ENCODE peak calls at places on chromosomes 2 and 18, in six cellular contexts. F, P, K, G, R and M are unnamed samples. For H3K4me1, the result is how much of the 10 kb centered on the place peaks cover.

GRCh38 chr2:5368263-5368662 is 323.9 kb upstream of the SOX11 start:
- DNase-seq in P (no peak), F (no peak), R (no peak), K (no peak), G (no peak), M (no peak)

GRCh38 chr2:234763051-234763909 is 188.5 kb upstream of the SH3BP4 start:
- DNase-seq in R (peak), K (peak), G (no peak), P (no peak), F (no peak), M (no peak)

GRCh38 chr2:219443697-219444023 is 9.0 kb downstream of the SPEG start:
- DNase-seq in G (no peak), K (no peak), R (no peak), F (no peak), P (no peak), M (no peak)

GRCh38 chr2:67574230-67574629 is 177.1 kb downstream of the ETAA1 start:
- DNase-seq in R (no peak), G (no peak), F (no peak), K (peak), P (no peak), M (no peak)

GRCh38 chr2:56230171-56230570 is 46.4 kb downstream of the CCDC85A start:
- DNase-seq in F (no peak), K (no peak), P (no peak), R (no peak), G (no peak), M (no peak)

GRCh38 chr2:196442211-196442610 is 197.3 kb upstream of the CCDC150 start:
- DNase-seq in R (no peak), K (no peak), P (no peak), F (no peak), G (no peak), M (no peak)

GRCh38 chr18:59783138-59783537 is 85.9 kb upstream of the CCBE1 start:
- DNase-seq in R (no peak), F (no peak), K (peak), P (no peak), G (no peak), M (no peak)

GRCh38 chr2:237354930-237355329 is 59.0 kb downstream of the COL6A3 start:
- DNase-seq in K (peak), P (no peak), G (no peak), R (no peak), F (no peak), M (no peak)

GRCh38 chr18:79484661-79485621 is 89.2 kb downstream of the NFATC1 start:
- DNase-seq in R (peak), F (peak), P (peak), G (peak), K (peak), M (peak)

GRCh38 chr2:230865766-230866703 is 1.3 kb downstream of the ITM2C start:
- DNase-seq in K (no peak), P (peak), F (no peak), G (no peak), R (no peak), M (peak)

GRCh38 chr18:52288403-52289004 is 51.5 kb upstream of the DCC start:
- DNase-seq in K (no peak), R (no peak), G (no peak), F (no peak), P (peak), M (peak)

GRCh38 chr2:209772316-209772715 is 684 bp downstream of the UNC80 start:
- DNase-seq in R (no peak), G (no peak), F (no peak), P (no peak), K (no peak), M (no peak)

GRCh38 chr2:218648473-218649100 is 10.8 kb downstream of the ZNF142 start:
- DNase-seq in P (peak), G (no peak), R (no peak), F (no peak), K (peak), M (peak)

GRCh38 chr2:201452058-201452736 is 657 bp downstream of the STRADB start:
- DNase-seq in R (peak), K (peak), G (no peak), P (no peak), F (no peak), M (no peak)

GRCh38 chr18:51361130-51361860 is 163.8 kb upstream of the MEX3C start:
- DNase-seq in F (no peak), R (peak), G (no peak), P (no peak), K (no peak), M (no peak)

GRCh38 chr2:144370937-144371584 is 148.9 kb downstream of the ZEB2 start:
- DNase-seq in G (no peak), F (no peak), R (no peak), K (peak), P (no peak), M (no peak)

GRCh38 chr18:75105551-75106254 is 103.2 kb downstream of the PTGR3 start:
- DNase-seq in R (no peak), K (no peak), G (no peak), P (no peak), F (no peak), M (no peak)

GRCh38 chr2:204357175-204357695 is 188.0 kb upstream of the PARD3B start:
- DNase-seq in P (no peak), F (no peak), G (no peak), R (no peak), K (no peak), M (no peak)

GRCh38 chr2:48849770-48850169 is 94.2 kb upstream of the LHCGR start:
- DNase-seq in P (no peak), F (no peak), G (no peak), K (peak), R (no peak), M (no peak)

GRCh38 chr2:181304011-181304844 is 153.0 kb upstream of the ITGA4 start:
- DNase-seq in F (no peak), R (no peak), K (no peak), P (no peak), G (no peak), M (no peak)

GRCh38 chr2:229633546-229633945 is 80.8 kb downstream of the DNER start:
- DNase-seq in P (no peak), F (no peak), G (no peak), K (no peak), R (no peak), M (no peak)

DNA sequence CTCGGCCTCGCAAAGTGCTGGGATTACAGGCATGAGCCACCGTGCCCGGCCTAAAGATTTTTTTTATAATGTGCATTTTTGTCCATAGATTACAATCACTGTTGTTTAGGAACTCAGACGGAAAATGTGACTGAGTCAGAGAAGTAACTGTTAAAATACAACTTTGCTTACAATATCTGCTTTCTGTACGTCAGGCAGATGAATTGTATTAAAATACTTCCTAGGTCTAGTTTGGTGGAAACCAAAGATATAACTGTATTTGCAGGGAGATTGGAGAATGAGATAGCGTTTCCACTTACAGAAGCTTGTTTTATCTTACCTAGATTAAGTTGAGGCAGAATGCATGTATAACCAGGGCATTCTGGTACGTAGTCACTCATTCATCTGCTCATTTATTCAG is 36.7 kb downstream of the ASAP2 start:
- DNase-seq in F (no peak), G (no peak), P (no peak), K (no peak), R (no peak), M (no peak)
- H3K4me1 ChIP-seq in F (under half), G (half or more), P (under half), K (under half), R (under half), M (under half)

GRCh38 chr2:78521938-78522337 is 503.6 kb upstream of the REG3G start:
- DNase-seq in F (no peak), P (no peak), R (no peak), K (no peak), G (no peak), M (no peak)
- H3K4me1 ChIP-seq in F (under half), P (under half), R (under half), K (under half), G (under half), M (under half)

DNA sequence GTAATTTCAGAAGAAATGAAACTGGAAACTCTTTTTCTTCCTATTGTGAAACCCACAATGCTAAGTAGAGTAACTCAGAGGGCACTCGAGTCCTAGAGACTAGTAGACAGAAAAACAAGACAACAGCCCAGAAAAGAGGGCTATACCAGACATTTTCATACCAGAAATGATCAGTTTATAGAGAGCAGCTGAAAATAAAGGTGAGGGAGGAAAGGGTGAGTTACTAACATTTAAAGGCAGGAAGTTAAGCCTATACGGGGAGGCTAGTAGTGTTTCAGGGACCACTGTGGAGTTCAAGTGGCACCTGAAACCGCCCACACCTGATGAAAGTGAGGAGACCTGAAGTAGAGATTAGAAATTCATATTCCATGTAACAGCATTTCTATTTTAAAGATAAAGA is 145.0 kb upstream of the ITGB6 start:
- DNase-seq in F (no peak), R (no peak), P (no peak), K (no peak), G (no peak), M (no peak)
- H3K4me1 ChIP-seq in F (under half), R (under half), P (under half), K (under half), G (half or more), M (under half)

DNA sequence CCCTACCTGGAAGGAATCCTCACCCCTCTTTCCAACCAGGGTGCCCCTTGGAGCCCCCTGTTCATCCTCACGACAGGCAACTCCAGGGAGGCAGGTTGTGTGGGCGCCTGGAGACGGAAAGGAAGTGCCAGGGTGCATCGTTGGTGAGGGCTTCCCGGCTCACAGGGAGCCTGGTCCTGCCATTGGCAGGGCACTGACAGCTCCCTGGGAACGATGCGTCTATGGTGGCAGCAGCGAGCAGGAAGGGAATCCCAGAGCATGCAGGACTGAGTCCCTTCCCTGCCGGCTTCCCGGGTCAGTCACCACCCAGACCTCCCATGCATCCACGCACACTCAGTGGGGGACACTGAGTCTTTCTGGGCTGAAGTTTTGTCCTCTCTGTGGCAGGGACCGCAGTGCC is 117.6 kb downstream of the INHBB start:
- DNase-seq in F (no peak), K (no peak), P (no peak), G (no peak), R (no peak), M (no peak)
- H3K4me1 ChIP-seq in F (under half), K (under half), P (under half), G (under half), R (under half), M (under half)

DNA sequence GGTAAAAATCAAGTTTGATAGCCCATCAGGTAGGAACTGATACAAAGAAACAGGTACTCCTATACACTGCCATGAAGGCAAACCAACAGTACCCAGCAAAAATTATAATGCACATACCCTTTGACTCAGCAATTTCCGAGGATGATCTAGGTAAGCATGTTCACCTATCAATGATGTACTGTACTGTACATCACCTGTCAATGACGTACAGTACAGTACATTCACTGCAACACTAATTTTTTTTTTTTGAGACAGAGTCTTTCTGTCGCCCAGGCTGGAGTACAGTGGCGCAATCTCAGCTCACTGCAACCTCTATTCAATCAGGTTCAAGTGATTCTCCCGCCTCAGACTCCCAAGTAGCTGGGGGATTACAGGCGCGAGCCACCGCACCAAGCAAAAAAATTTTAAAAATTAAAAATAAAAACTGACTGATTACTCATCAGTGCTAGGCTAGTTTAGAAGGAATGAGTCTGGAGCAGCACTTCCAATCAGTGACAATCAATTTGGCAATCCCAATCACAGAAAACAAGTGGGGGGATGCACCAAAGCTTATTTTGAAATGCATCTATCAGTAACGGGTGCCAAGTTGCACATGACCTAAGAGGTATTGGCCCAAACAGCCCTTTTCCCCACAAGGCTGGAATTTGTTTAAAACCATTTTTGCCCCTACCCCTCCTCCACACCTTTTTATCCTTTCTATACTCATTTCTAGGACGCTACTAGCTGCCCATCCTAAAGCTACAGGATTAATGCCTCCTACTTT is 8.2 kb downstream of the SRSF7 start:
- DNase-seq in G (no peak), F (no peak), K (no peak), R (no peak), P (no peak), M (no peak)
- H3K4me1 ChIP-seq in G (half or more), F (under half), K (under half), R (under half), P (under half), M (under half)